ENCODE peak calls at places on chromosomes 12 and 14, in five cellular contexts. U is stomach, Q is A549, M is OCI-LY7, J is pancreas. F is an unnamed sample.

GRCh38 chr14:84442481-84442880 is 1087.5 kb upstream of the FLRT2 start:
- DNase-seq in U (no peak), J (no peak), Q (no peak), M (no peak), F (no peak)

GRCh38 chr14:101780390-101780789 is 18.9 kb downstream of the PPP2R5C start:
- DNase-seq in Q (no peak), M (no peak), J (no peak), U (no peak), F (no peak)

GRCh38 chr12:100927825-100928224 is 133.2 kb downstream of the ANO4 start:
- DNase-seq in U (no peak), M (no peak), Q (no peak), J (no peak), F (no peak)

GRCh38 chr12:12563529-12563928 is 866 bp upstream of the DUSP16 start:
- DNase-seq in U (no peak), Q (no peak), J (no peak), M (no peak), F (no peak)

GRCh38 chr14:66539034-66539433 is 31.1 kb downstream of the GPHN start:
- DNase-seq in J (no peak), Q (no peak), U (no peak), M (no peak), F (no peak)

GRCh38 chr12:85794551-85794950 is 41.7 kb downstream of the RASSF9 start:
- DNase-seq in M (no peak), J (no peak), U (no peak), Q (no peak), F (no peak)

GRCh38 chr12:39144613-39145061 is 239.2 kb upstream of the CPNE8 start:
- DNase-seq in U (no peak), M (no peak), Q (no peak), J (peak), F (no peak)

GRCh38 chr12:24363177-24363754 is 413.8 kb upstream of the SOX5 start:
- DNase-seq in Q (no peak), U (no peak), J (no peak), M (no peak), F (no peak)

GRCh38 chr12:52246720-52247621 is 13.9 kb downstream of the KRT7 start:
- DNase-seq in M (no peak), Q (peak), U (peak), J (peak), F (no peak)

GRCh38 chr12:130880411-130880885 is 8.6 kb downstream of the RAN start:
- DNase-seq in M (peak), U (no peak), Q (no peak), J (no peak), F (no peak)

GRCh38 chr14:100474176-100474575 is 113.0 kb downstream of the BEGAIN start:
- DNase-seq in M (no peak), Q (no peak), J (no peak), U (no peak), F (no peak)

GRCh38 chr12:57315681-57316080 is 64.7 kb upstream of the STAC3 start:
- DNase-seq in J (no peak), M (no peak), U (no peak), Q (no peak), F (no peak)

GRCh38 chr12:119505001-119505400 is 88.6 kb upstream of the TMEM233 start:
- DNase-seq in M (no peak), U (no peak), J (no peak), Q (no peak), F (no peak)

GRCh38 chr12:131001493-131001892 is 47.8 kb downstream of the ADGRD1 start:
- DNase-seq in M (no peak), Q (no peak), J (no peak), U (no peak), F (no peak)

GRCh38 chr14:33679461-33680225 is 271.2 kb downstream of the EGLN3 start:
- DNase-seq in J (no peak), Q (no peak), M (no peak), U (no peak), F (no peak)

GRCh38 chr12:10497602-10498001 is 8.1 kb upstream of the EIF2S3B start:
- DNase-seq in J (no peak), Q (no peak), M (no peak), U (no peak), F (no peak)

GRCh38 chr14:67487937-67488893 is at the start of gene TMEM229B:
- DNase-seq in Q (no peak), M (peak), J (no peak), U (peak), F (peak)

GRCh38 chr12:46372131-46372851 is at the start of gene SLC38A2:
- DNase-seq in U (peak), M (peak), Q (peak), J (peak), F (peak)

GRCh38 chr12:53505086-53505485 is 2.2 kb downstream of the NPFF start:
- DNase-seq in J (no peak), U (no peak), M (no peak), Q (no peak), F (no peak)

GRCh38 chr12:1591029-1591428 is 3.4 kb downstream of the FBXL14 start:
- DNase-seq in Q (peak), J (no peak), U (no peak), M (peak), F (no peak)

GRCh38 chr14:96105921-96106441 is 66.8 kb downstream of the C14orf132 start:
- DNase-seq in M (no peak), Q (no peak), J (peak), U (peak), F (peak)

GRCh38 chr12:8065991-8066594 is at the start of gene C3AR1:
- DNase-seq in U (no peak), Q (no peak), J (no peak), M (no peak), F (no peak)

GRCh38 chr12:122942609-122943008 is 23.7 kb downstream of the ABCB9 start:
- DNase-seq in U (no peak), M (no peak), Q (no peak), J (no peak), F (no peak)

GRCh38 chr12:10941916-10942607 is 3.0 kb upstream of the TAS2R14 start:
- DNase-seq in Q (no peak), M (no peak), U (no peak), J (no peak), F (no peak)

GRCh38 chr12:1915082-1915968 is 3.1 kb downstream of the CACNA2D4 start:
- DNase-seq in Q (no peak), M (peak), U (peak), J (no peak), F (peak)

GRCh38 chr14:66910306-66910705 is 278.9 kb upstream of the GARIN2 start:
- DNase-seq in M (no peak), J (no peak), U (no peak), Q (no peak), F (no peak)

GRCh38 chr12:106684497-106684896 is 90.0 kb upstream of the RIC8B start:
- DNase-seq in U (no peak), J (no peak), M (no peak), Q (no peak), F (peak)

GRCh38 chr12:106681210-106681609 is 93.3 kb upstream of the RIC8B start:
- DNase-seq in M (no peak), J (no peak), U (no peak), Q (no peak), F (peak)

GRCh38 chr12:106685381-106685780 is 89.1 kb upstream of the RIC8B start:
- DNase-seq in Q (no peak), M (no peak), J (no peak), U (no peak), F (no peak)

GRCh38 chr12:106680280-106680679 is 94.2 kb upstream of the RIC8B start:
- DNase-seq in Q (no peak), J (no peak), U (no peak), M (no peak), F (no peak)

GRCh38 chr12:106682594-106683234 is 91.8 kb upstream of the RIC8B start:
- DNase-seq in M (peak), Q (no peak), U (no peak), J (no peak), F (peak)
- TF ChIP-seq CTCF in M (peak), Q (peak), U (no peak), J (no peak), F (no peak)

DNA sequence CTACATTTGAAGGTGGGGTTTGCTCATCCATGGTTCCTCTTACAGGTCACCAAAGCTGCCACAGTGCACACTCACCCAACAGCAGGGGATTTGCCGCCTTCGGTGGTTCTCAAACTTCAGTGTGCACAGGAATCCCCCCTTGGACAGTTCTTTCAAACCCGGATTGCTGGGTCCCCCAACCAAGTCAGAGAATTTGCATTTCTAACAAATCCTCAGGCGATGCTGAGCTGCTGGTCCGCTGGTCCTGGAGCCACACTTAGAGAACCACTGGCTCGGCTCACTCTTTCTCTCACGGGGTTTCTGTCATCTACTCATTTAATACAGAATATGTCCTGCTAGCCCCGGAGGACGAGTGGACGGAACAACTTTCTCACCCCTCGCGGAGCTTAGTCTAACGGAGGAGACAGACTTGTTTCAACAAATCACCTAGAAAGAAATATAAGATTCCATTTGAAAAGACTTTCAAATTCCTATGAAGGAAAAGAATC is 24.1 kb upstream of the ZFP36L1 start:
- DNase-seq in M (no peak), U (no peak), J (no peak), Q (no peak), F (no peak)
- H3K4me3 ChIP-seq in M (peak), U (peak), J (no peak), Q (no peak), F (no peak)

GRCh38 chr12:110531741-110532333 is 29.7 kb downstream of the RAD9B start:
- DNase-seq in U (no peak), Q (no peak), M (no peak), J (no peak), F (no peak)
- H3K27ac ChIP-seq in U (no peak), Q (no peak), M (peak), J (no peak), F (no peak)

DNA sequence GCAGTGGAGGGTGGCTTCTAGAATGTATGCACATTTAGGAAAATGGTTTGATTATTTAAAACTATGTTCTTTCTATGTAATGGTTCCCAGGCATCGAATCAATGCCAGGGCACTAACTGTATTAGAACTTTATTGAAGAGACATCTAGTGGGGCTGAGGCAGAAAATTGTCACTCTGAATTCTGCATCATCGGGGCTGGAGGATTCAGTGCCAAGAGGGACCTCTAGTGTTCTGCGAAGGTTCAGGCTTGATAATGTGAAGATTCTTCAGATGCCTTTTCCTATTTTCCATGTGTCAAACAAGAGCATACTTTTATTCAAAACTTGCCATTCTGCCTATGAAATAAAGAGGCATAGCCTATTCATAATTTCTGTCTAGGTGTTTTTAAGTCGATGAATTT is 146.3 kb downstream of the CAND1 start:
- DNase-seq in Q (no peak), J (no peak), M (peak), U (no peak), F (no peak)
- TF ChIP-seq CTCF in Q (peak), J (no peak), M (peak), U (no peak), F (no peak)

DNA sequence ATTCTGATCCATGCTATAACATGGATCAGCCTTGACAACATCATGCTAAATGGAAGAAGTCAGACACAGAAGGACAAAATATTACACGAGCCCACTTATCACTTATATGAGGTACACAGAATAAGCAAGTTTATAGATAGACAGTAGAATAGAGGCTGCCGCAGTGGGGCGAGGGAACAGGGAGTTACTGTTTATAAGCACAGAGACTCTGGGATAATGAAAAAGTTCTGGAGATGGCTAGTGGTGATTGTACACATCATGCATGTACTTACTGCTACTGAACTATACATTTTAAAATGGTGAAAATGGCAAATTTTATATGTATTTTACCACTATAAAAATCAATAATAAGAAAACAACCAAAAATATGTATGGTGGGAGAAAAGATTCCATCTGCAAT is 95.2 kb upstream of the PSMC1 start:
- DNase-seq in M (no peak), J (no peak), Q (no peak), U (no peak), F (no peak)
- H3K4me3 ChIP-seq in M (no peak), J (no peak), Q (no peak), U (no peak), F (no peak)

GRCh38 chr14:51020024-51020710 is 74.7 kb downstream of the TRIM9 start:
- DNase-seq in U (no peak), J (no peak), M (no peak), Q (no peak), F (no peak)
- H3K27ac ChIP-seq in U (no peak), J (no peak), M (no peak), Q (no peak), F (no peak)

GRCh38 chr14:94748667-94749347 is 21.1 kb downstream of the GSC start:
- DNase-seq in J (peak), Q (peak), U (peak), M (peak), F (no peak)
- TF ChIP-seq CTCF in J (peak), Q (peak), U (no peak), M (peak), F (no peak)

GRCh38 chr12:62435337-62436163 is 31.1 kb upstream of the MON2 start:
- DNase-seq in M (peak), Q (peak), J (peak), U (peak), F (peak)

GRCh38 chr12:62434504-62435336 is 31.9 kb upstream of the MON2 start:
- DNase-seq in M (no peak), Q (no peak), J (no peak), U (peak), F (no peak)

GRCh38 chr12:62436164-62436503 is 30.5 kb upstream of the MON2 start:
- DNase-seq in Q (no peak), J (peak), U (no peak), M (no peak), F (no peak)

GRCh38 chr12:62438098-62438692 is 28.4 kb upstream of the MON2 start:
- DNase-seq in U (peak), Q (peak), J (peak), M (peak), F (peak)
- H3K4me3 ChIP-seq in U (no peak), Q (no peak), J (no peak), M (no peak), F (no peak)

GRCh38 chr14:75426332-75427125 is 1.3 kb upstream of the JDP2 start:
- DNase-seq in U (no peak), Q (no peak), J (no peak), M (peak), F (no peak)

GRCh38 chr14:75427126-75427481 is 718 bp upstream of the JDP2 start:
- DNase-seq in J (peak), Q (no peak), U (no peak), M (peak), F (no peak)

GRCh38 chr14:75427482-75428229 is at the start of gene JDP2:
- DNase-seq in U (peak), M (peak), J (peak), Q (peak), F (peak)

GRCh38 chr14:75424496-75424895 is 3.3 kb upstream of the JDP2 start:
- DNase-seq in J (no peak), M (no peak), Q (no peak), U (no peak), F (no peak)

GRCh38 chr14:75425443-75425842 is 2.4 kb upstream of the JDP2 start:
- DNase-seq in J (no peak), M (no peak), U (no peak), Q (no peak), F (no peak)
- H3K27ac ChIP-seq in J (no peak), M (peak), U (no peak), Q (no peak), F (no peak)

DNA sequence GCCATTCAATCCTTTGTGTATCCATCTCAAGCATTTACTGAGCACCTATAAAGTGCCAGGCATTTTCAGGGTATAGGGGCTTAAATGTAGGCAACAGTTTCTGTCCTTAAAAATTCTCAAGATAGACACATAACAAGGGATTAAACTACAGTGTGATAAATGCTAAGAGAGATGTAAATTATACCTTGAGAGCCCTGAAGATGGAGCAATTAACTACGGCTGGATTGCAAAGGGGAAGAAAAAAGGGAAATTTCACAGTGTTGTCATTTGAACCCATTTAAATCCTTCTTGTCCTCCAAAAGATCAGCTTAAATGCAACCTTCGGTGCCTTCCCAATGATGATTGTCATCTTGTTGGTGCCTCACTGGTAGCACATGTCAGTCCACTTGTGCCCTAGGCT is 11.5 kb upstream of the IL26 start:
- DNase-seq in Q (no peak), J (no peak), M (no peak), U (no peak), F (no peak)
- TF ChIP-seq CTCF in Q (no peak), J (no peak), M (peak), U (no peak), F (no peak)